ENCODE peak calls at places on chromosomes 11 and 22, in seven cellular contexts. One of them, this sample, is unnamed.

GRCh38 chr11:35066783-35067476 is 72.0 kb upstream of the CD44 start:
- DNase-seq in posterior vena cava: no peak
- DNase-seq in fibroblast of the aortic adventitia: no peak
- DNase-seq in activated T-helper 1 cell treated with anti-CD3 and anti-CD28 coated beads, Interleukin-2, amount 50 U/mL, for 16 hours: no peak
- DNase-seq in GM20000: no peak
- DNase-seq in naive B cell: peak; percentile 50
- DNase-seq in stimulated activated CD4-positive, alpha-beta T cell treated with anti-CD3 and anti-CD28 coated beads, Interleukin-1b, Interleukin-23, amount 100 ng/mL, for 1 hour: no peak
- DNase-seq in this sample: no peak

GRCh38 chr11:95371147-95371546 is 140.1 kb upstream of the SESN3 start:
- DNase-seq in posterior vena cava: no peak
- DNase-seq in fibroblast of the aortic adventitia: no peak
- DNase-seq in activated T-helper 1 cell treated with anti-CD3 and anti-CD28 coated beads, Interleukin-2, amount 50 U/mL, for 16 hours: no peak
- DNase-seq in GM20000: no peak
- DNase-seq in naive B cell: no peak
- DNase-seq in stimulated activated CD4-positive, alpha-beta T cell treated with anti-CD3 and anti-CD28 coated beads, Interleukin-1b, Interleukin-23, amount 100 ng/mL, for 1 hour: no peak
- DNase-seq in this sample: no peak

GRCh38 chr11:118290923-118291322 is 13.6 kb upstream of the CD3E start:
- DNase-seq in posterior vena cava: no peak
- DNase-seq in fibroblast of the aortic adventitia: peak; percentile 9
- DNase-seq in activated T-helper 1 cell treated with anti-CD3 and anti-CD28 coated beads, Interleukin-2, amount 50 U/mL, for 16 hours: no peak
- DNase-seq in GM20000: peak; percentile 39
- DNase-seq in naive B cell: peak; percentile 5
- DNase-seq in stimulated activated CD4-positive, alpha-beta T cell treated with anti-CD3 and anti-CD28 coated beads, Interleukin-1b, Interleukin-23, amount 100 ng/mL, for 1 hour: no peak
- DNase-seq in this sample: no peak

GRCh38 chr11:42329930-42330555 is 870.6 kb upstream of the LRRC4C start:
- DNase-seq in posterior vena cava: no peak
- DNase-seq in fibroblast of the aortic adventitia: peak; percentile 18
- DNase-seq in activated T-helper 1 cell treated with anti-CD3 and anti-CD28 coated beads, Interleukin-2, amount 50 U/mL, for 16 hours: no peak
- DNase-seq in GM20000: no peak
- DNase-seq in naive B cell: no peak
- DNase-seq in stimulated activated CD4-positive, alpha-beta T cell treated with anti-CD3 and anti-CD28 coated beads, Interleukin-1b, Interleukin-23, amount 100 ng/mL, for 1 hour: no peak
- DNase-seq in this sample: no peak

GRCh38 chr22:40955516-40955915 is 4.3 kb downstream of the RBX1 start:
- DNase-seq in posterior vena cava: no peak
- DNase-seq in fibroblast of the aortic adventitia: peak; percentile 62
- DNase-seq in activated T-helper 1 cell treated with anti-CD3 and anti-CD28 coated beads, Interleukin-2, amount 50 U/mL, for 16 hours: no peak
- DNase-seq in GM20000: no peak
- DNase-seq in naive B cell: no peak
- DNase-seq in stimulated activated CD4-positive, alpha-beta T cell treated with anti-CD3 and anti-CD28 coated beads, Interleukin-1b, Interleukin-23, amount 100 ng/mL, for 1 hour: no peak
- DNase-seq in this sample: no peak

GRCh38 chr11:88231894-88232482 is 56.7 kb upstream of the RAB38 start:
- DNase-seq in posterior vena cava: no peak
- DNase-seq in fibroblast of the aortic adventitia: peak; percentile 75
- DNase-seq in activated T-helper 1 cell treated with anti-CD3 and anti-CD28 coated beads, Interleukin-2, amount 50 U/mL, for 16 hours: no peak
- DNase-seq in GM20000: peak; percentile 32
- DNase-seq in naive B cell: no peak
- DNase-seq in stimulated activated CD4-positive, alpha-beta T cell treated with anti-CD3 and anti-CD28 coated beads, Interleukin-1b, Interleukin-23, amount 100 ng/mL, for 1 hour: no peak
- DNase-seq in this sample: peak; percentile 1

GRCh38 chr22:20463324-20464095 is 25.9 kb upstream of the SCARF2 start:
- DNase-seq in posterior vena cava: no peak
- DNase-seq in fibroblast of the aortic adventitia: no peak
- DNase-seq in activated T-helper 1 cell treated with anti-CD3 and anti-CD28 coated beads, Interleukin-2, amount 50 U/mL, for 16 hours: no peak
- DNase-seq in GM20000: peak; percentile 41
- DNase-seq in naive B cell: peak; percentile 76
- DNase-seq in stimulated activated CD4-positive, alpha-beta T cell treated with anti-CD3 and anti-CD28 coated beads, Interleukin-1b, Interleukin-23, amount 100 ng/mL, for 1 hour: no peak
- DNase-seq in this sample: no peak

GRCh38 chr11:7605544-7605943 is 67.8 kb downstream of the CYB5R2 start:
- DNase-seq in posterior vena cava: no peak
- DNase-seq in fibroblast of the aortic adventitia: peak; percentile 92
- DNase-seq in activated T-helper 1 cell treated with anti-CD3 and anti-CD28 coated beads, Interleukin-2, amount 50 U/mL, for 16 hours: no peak
- DNase-seq in GM20000: no peak
- DNase-seq in naive B cell: no peak
- DNase-seq in stimulated activated CD4-positive, alpha-beta T cell treated with anti-CD3 and anti-CD28 coated beads, Interleukin-1b, Interleukin-23, amount 100 ng/mL, for 1 hour: no peak
- DNase-seq in this sample: no peak

GRCh38 chr11:10504490-10504889 is 36.5 kb downstream of the RNF141 start:
- DNase-seq in posterior vena cava: peak; percentile 69
- DNase-seq in fibroblast of the aortic adventitia: no peak
- DNase-seq in activated T-helper 1 cell treated with anti-CD3 and anti-CD28 coated beads, Interleukin-2, amount 50 U/mL, for 16 hours: no peak
- DNase-seq in GM20000: no peak
- DNase-seq in naive B cell: no peak
- DNase-seq in stimulated activated CD4-positive, alpha-beta T cell treated with anti-CD3 and anti-CD28 coated beads, Interleukin-1b, Interleukin-23, amount 100 ng/mL, for 1 hour: no peak
- DNase-seq in this sample: no peak

GRCh38 chr11:5550440-5551095 is 2.2 kb upstream of the OR52H1 start:
- DNase-seq in posterior vena cava: no peak
- DNase-seq in fibroblast of the aortic adventitia: peak; percentile 67
- DNase-seq in activated T-helper 1 cell treated with anti-CD3 and anti-CD28 coated beads, Interleukin-2, amount 50 U/mL, for 16 hours: no peak
- DNase-seq in GM20000: no peak
- DNase-seq in naive B cell: no peak
- DNase-seq in stimulated activated CD4-positive, alpha-beta T cell treated with anti-CD3 and anti-CD28 coated beads, Interleukin-1b, Interleukin-23, amount 100 ng/mL, for 1 hour: no peak
- DNase-seq in this sample: no peak

GRCh38 chr11:74822187-74822586 is 73.5 kb downstream of the RNF169 start:
- DNase-seq in posterior vena cava: no peak
- DNase-seq in fibroblast of the aortic adventitia: peak; percentile 92
- DNase-seq in activated T-helper 1 cell treated with anti-CD3 and anti-CD28 coated beads, Interleukin-2, amount 50 U/mL, for 16 hours: no peak
- DNase-seq in GM20000: no peak
- DNase-seq in naive B cell: no peak
- DNase-seq in stimulated activated CD4-positive, alpha-beta T cell treated with anti-CD3 and anti-CD28 coated beads, Interleukin-1b, Interleukin-23, amount 100 ng/mL, for 1 hour: no peak
- DNase-seq in this sample: no peak

GRCh38 chr22:45891021-45891421 is 85.9 kb downstream of the WNT7B start:
- DNase-seq in posterior vena cava: peak; percentile 80
- DNase-seq in fibroblast of the aortic adventitia: no peak
- DNase-seq in activated T-helper 1 cell treated with anti-CD3 and anti-CD28 coated beads, Interleukin-2, amount 50 U/mL, for 16 hours: no peak
- DNase-seq in GM20000: no peak
- DNase-seq in naive B cell: no peak
- DNase-seq in stimulated activated CD4-positive, alpha-beta T cell treated with anti-CD3 and anti-CD28 coated beads, Interleukin-1b, Interleukin-23, amount 100 ng/mL, for 1 hour: no peak
- DNase-seq in this sample: peak; percentile 19

GRCh38 chr22:36197065-36197440 is 4.6 kb downstream of the APOL4 start:
- DNase-seq in posterior vena cava: no peak
- DNase-seq in fibroblast of the aortic adventitia: peak; percentile 75
- DNase-seq in activated T-helper 1 cell treated with anti-CD3 and anti-CD28 coated beads, Interleukin-2, amount 50 U/mL, for 16 hours: no peak
- DNase-seq in GM20000: no peak
- DNase-seq in naive B cell: no peak
- DNase-seq in stimulated activated CD4-positive, alpha-beta T cell treated with anti-CD3 and anti-CD28 coated beads, Interleukin-1b, Interleukin-23, amount 100 ng/mL, for 1 hour: no peak
- DNase-seq in this sample: peak; percentile 60

GRCh38 chr11:45022294-45023064 is 71.8 kb upstream of the TP53I11 start:
- DNase-seq in posterior vena cava: peak; percentile 61
- DNase-seq in fibroblast of the aortic adventitia: peak; percentile 70
- DNase-seq in activated T-helper 1 cell treated with anti-CD3 and anti-CD28 coated beads, Interleukin-2, amount 50 U/mL, for 16 hours: no peak
- DNase-seq in GM20000: no peak
- DNase-seq in naive B cell: no peak
- DNase-seq in stimulated activated CD4-positive, alpha-beta T cell treated with anti-CD3 and anti-CD28 coated beads, Interleukin-1b, Interleukin-23, amount 100 ng/mL, for 1 hour: no peak
- DNase-seq in this sample: no peak

GRCh38 chr11:4465411-4465810 is 16.3 kb downstream of the OR52K2 start:
- DNase-seq in posterior vena cava: no peak
- DNase-seq in fibroblast of the aortic adventitia: no peak
- DNase-seq in activated T-helper 1 cell treated with anti-CD3 and anti-CD28 coated beads, Interleukin-2, amount 50 U/mL, for 16 hours: no peak
- DNase-seq in GM20000: no peak
- DNase-seq in naive B cell: no peak
- DNase-seq in stimulated activated CD4-positive, alpha-beta T cell treated with anti-CD3 and anti-CD28 coated beads, Interleukin-1b, Interleukin-23, amount 100 ng/mL, for 1 hour: no peak
- DNase-seq in this sample: no peak

GRCh38 chr11:128670631-128671030 is 23.2 kb upstream of the FLI1 start:
- DNase-seq in posterior vena cava: no peak
- DNase-seq in fibroblast of the aortic adventitia: peak; percentile 50
- DNase-seq in activated T-helper 1 cell treated with anti-CD3 and anti-CD28 coated beads, Interleukin-2, amount 50 U/mL, for 16 hours: no peak
- DNase-seq in GM20000: no peak
- DNase-seq in naive B cell: no peak
- DNase-seq in stimulated activated CD4-positive, alpha-beta T cell treated with anti-CD3 and anti-CD28 coated beads, Interleukin-1b, Interleukin-23, amount 100 ng/mL, for 1 hour: no peak
- DNase-seq in this sample: no peak